ENCODE peak calls at places on chromosomes 13 and 19, in five cellular contexts. F is Peyer's patch, S is HFFc6, C is omental fat pad, X is cardiac fibroblast. G is an unnamed sample.

GRCh38 chr19:45153339-45154063 is 7.3 kb downstream of the NKPD1 start:
- DNase-seq in F (no peak), S (no peak), C (no peak), X (peak), G (no peak)

GRCh38 chr13:106036870-106037269 is 498.6 kb downstream of the EFNB2 start:
- DNase-seq in F (no peak), S (no peak), C (no peak), X (no peak), G (no peak)

GRCh38 chr13:81602236-81602635 is 1261.3 kb upstream of the SPRY2 start:
- DNase-seq in F (no peak), S (no peak), C (no peak), X (no peak), G (no peak)

GRCh38 chr13:77584111-77584510 is 48.6 kb downstream of the SCEL start:
- DNase-seq in F (no peak), S (no peak), C (no peak), X (no peak), G (no peak)

GRCh38 chr19:48393559-48394330 is at the start of gene GRIN2D:
- DNase-seq in F (no peak), S (peak), C (no peak), X (peak), G (no peak)

GRCh38 chr13:30924321-30924720 is 8.1 kb upstream of the TEX26 start:
- DNase-seq in F (no peak), S (no peak), C (no peak), X (no peak), G (no peak)

GRCh38 chr13:32904271-32904670 is 112.0 kb upstream of the KL start:
- DNase-seq in F (no peak), S (no peak), C (no peak), X (no peak), G (no peak)

GRCh38 chr13:87777395-87777794 is 106.2 kb downstream of the SLITRK5 start:
- DNase-seq in F (no peak), S (no peak), C (no peak), X (no peak), G (no peak)

GRCh38 chr13:111397202-111397880 is 76.9 kb downstream of the TEX29 start:
- DNase-seq in F (peak), S (no peak), C (no peak), X (no peak), G (peak)

GRCh38 chr19:32233091-32233490 is 112.3 kb upstream of the ZNF507 start:
- DNase-seq in F (no peak), S (no peak), C (no peak), X (no peak), G (peak)

GRCh38 chr13:23399254-23399796 is 34.2 kb downstream of the SACS start:
- DNase-seq in F (no peak), S (no peak), C (no peak), X (no peak), G (no peak)

DNA sequence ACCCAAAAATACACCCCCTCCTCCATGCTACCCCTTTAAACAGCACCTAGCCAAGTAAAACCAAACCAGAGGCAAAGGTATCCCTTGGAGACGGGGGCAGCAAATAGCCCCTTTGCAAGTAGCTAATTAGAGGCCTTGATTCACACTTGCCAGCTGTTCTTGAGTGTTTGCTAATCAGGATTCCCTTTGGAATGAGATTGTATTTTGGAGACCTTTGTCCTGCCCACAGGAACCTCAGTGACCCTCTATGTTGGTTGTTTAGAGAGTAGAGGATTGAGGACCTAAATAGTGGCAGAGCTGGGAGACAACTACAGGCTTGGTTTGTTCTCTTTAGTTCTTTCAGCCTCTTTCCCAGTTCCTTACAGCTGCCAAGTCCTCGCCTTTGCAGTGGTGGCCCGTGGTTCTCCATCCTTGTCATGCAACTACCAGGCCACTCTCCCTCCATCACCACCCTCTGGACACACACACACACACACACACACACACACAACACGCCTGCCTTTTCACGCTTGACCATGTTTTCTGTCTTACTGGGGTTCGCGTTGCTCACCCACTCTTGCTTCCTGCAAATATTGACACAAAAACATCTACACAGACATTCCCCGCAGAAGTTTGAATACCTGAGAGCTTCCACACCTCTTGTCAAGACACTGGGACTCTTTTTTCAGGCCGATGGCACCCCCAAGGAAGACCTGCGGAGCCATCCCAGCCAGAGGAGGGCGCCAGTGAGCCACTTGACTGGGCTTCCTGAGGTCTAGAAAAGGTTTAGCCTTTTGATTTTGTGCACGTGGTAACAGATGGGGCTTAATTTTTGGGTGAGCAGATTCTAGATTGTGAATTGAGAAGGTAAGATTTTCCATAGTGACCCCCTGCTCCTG is 80.0 kb upstream of the GPR183 start:
- DNase-seq in F (peak), S (peak), C (peak), X (peak), G (peak)
- TF ChIP-seq CTCF in F (peak), S (peak), C (no peak), X (peak), G (peak)

GRCh38 chr13:22175211-22175610 is 504.3 kb downstream of the FGF9 start:
- DNase-seq in F (no peak), S (no peak), C (no peak), X (no peak), G (no peak)
- TF ChIP-seq CTCF in F (no peak), S (no peak), C (no peak), X (no peak), G (no peak)

GRCh38 chr19:19495614-19496603 is 19.4 kb downstream of the TSSK6 start:
- DNase-seq in F (no peak), S (no peak), C (no peak), X (no peak), G (no peak)

GRCh38 chr19:19501798-19502197 is 13.6 kb downstream of the TSSK6 start:
- DNase-seq in F (no peak), S (no peak), C (no peak), X (no peak), G (no peak)

GRCh38 chr19:19500975-19501644 is 14.2 kb downstream of the TSSK6 start:
- DNase-seq in F (no peak), S (no peak), C (no peak), X (no peak), G (no peak)

GRCh38 chr19:19499272-19499995 is 15.9 kb downstream of the TSSK6 start:
- DNase-seq in F (no peak), S (no peak), C (no peak), X (no peak), G (no peak)

GRCh38 chr19:19498255-19498991 is 16.9 kb downstream of the TSSK6 start:
- DNase-seq in F (no peak), S (no peak), C (no peak), X (no peak), G (no peak)
- TF ChIP-seq CTCF in F (no peak), S (no peak), C (no peak), X (no peak), G (no peak)

DNA sequence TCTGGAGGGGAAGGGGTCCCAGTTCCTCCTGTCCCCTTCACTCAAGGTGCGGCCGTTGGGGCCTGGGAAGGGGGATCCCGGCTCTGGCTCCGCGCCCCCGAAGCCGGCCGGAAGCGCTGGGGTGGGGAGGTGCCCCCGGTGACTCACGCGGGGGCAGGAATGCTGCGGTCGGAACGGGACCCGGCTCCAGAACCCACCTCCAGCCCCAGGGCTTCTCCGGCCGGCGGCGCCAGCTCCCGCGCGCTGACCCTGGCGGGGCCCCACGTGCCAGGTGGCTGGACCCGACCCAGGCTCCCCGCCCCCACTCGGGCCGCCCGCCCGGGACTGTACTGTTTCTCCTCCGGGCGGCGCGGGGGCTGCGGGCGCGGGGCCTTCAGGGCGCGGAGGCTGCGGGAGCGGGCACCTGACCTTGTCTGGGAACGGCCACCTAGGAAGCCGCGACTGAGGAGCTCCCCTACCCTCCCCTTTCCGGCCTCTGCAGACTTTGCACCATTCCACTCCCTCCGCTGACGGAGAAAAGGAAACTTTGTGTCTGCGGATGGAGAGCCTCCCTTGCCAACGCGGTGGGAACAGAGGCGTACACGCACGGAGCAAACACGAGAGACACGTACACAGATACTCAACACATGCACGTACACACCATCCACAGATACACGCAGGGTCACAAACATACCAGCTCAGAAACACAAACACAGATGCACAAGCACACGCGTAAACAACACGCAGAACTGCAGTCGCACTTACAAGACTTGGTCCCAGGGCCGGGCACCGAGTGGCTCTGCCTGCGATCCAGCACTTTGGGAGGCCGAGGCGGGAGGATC is 7.2 kb downstream of the AXL start:
- DNase-seq in F (peak), S (peak), C (no peak), X (peak), G (peak)
- TF ChIP-seq CTCF in F (peak), S (peak), C (no peak), X (peak), G (peak)

GRCh38 chr13:102901615-102902305 is 55.9 kb downstream of the ERCC5 start:
- DNase-seq in F (no peak), S (peak), C (no peak), X (peak), G (no peak)

GRCh38 chr13:102904408-102904862 is 58.6 kb downstream of the ERCC5 start:
- DNase-seq in F (no peak), S (no peak), C (no peak), X (no peak), G (no peak)

GRCh38 chr13:102905905-102906304 is 60.1 kb downstream of the ERCC5 start:
- DNase-seq in F (no peak), S (no peak), C (no peak), X (no peak), G (no peak)

GRCh38 chr13:102902789-102903347 is 57.0 kb downstream of the ERCC5 start:
- DNase-seq in F (no peak), S (no peak), C (no peak), X (no peak), G (no peak)

GRCh38 chr13:102903659-102904407 is 58.0 kb downstream of the ERCC5 start:
- DNase-seq in F (no peak), S (no peak), C (no peak), X (peak), G (no peak)
- TF ChIP-seq CTCF in F (peak), S (peak), C (no peak), X (peak), G (peak)

DNA sequence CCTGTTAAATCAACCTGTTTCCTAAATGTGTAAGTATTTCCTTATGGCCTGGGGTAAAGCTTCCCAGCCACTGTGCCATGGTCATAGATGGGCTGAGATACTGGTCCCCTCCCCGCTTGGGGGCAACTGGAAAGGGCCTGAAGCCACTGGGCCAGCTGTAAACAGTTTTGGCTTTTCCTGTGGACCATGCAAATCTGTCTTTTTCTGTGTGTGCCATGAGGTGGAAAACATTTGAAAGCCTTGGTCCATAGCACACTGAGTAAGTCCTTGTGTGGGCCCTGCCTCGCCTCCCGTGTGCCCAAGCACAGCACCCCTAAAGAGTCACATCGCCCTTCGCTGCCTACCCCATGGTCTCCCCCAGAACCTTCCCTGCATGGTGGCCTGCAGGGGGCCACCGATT is 52.3 kb upstream of the GPR183 start:
- DNase-seq in F (peak), S (no peak), C (no peak), X (no peak), G (no peak)
- TF ChIP-seq CTCF in F (no peak), S (no peak), C (no peak), X (no peak), G (no peak)

DNA sequence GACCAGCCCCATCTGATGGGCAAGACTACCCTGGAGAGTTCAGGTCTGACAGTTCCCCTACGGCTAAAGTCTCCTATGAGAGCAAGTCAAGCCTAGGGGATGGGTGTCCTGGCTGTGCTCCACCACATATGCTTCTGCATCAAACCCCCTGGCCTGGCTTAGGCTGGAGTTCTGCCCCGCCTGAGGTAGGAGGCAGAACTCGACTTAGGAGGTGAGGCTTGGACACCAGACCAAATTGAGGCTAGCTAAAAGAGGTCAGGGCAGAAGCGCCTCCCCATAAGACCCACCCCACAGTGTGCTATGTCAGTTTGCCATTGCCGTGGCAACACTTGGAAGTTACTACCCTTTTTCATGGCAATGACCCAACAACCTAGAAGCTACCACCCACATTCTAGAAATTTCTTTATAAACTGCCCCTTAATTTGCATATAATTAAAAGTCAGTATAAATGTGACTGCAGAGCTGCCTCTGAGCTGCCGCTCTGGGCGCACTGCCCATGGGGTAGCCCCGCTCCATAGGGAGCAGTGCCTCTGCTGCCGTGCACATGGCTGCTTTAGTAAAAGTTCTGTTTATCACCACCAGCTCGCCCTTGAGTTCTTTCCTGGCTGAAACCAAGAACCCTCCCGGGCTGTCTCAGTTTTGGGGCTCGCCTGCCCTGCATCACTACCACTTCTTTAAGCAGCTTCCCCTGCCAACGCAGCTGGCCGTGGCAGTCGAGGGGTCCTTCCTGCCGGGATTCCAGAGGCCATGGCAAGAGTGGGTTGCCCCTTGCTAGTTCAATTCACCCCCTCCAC is 20.2 kb downstream of the AP1M1 start:
- DNase-seq in F (no peak), S (no peak), C (no peak), X (no peak), G (no peak)
- TF ChIP-seq CTCF in F (no peak), S (no peak), C (no peak), X (no peak), G (no peak)

DNA sequence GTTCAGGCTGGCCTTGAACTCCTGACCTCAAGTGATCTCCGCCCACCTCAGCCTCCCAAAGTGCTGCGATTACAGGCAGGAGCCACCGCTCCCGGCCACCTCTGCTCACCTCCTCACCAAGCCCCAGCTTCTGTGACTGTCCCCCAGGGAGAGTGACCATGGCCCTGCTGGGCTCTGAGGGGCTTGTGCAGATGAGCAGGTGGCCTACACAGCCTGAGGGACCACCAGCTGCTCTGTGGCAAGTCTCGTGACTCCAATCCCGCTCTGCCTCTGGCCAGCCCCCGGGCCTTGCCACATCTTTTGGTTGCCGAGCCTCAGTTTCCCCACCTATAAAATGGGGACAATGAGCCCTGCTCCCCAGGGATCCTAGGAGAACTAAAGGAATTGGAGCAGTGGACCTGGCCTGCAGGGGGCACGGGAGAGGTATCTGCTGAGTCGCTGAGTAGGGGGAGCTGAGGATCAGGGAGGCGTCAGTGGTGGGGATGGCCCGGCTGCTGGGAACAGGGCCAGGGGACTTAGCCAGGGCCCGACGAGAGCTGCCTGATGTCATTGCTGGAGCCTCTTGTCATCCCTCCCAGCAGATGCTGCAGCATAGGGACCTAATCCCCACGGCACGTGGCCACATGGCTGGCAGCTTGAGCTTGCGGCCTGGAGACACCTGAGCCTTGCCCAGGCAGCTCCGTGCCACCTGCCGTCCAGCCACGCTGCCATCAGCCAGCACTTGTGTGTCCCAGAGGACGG is 74.7 kb downstream of the GADD45B start:
- DNase-seq in F (no peak), S (no peak), C (no peak), X (no peak), G (no peak)
- TF ChIP-seq CTCF in F (no peak), S (peak), C (no peak), X (no peak), G (no peak)